ENCODE peak calls at places on chromosomes 1 and 21, in six cellular contexts. W is DMS153, S is H9, Y is hepatic stellate cell, Z is mesothelial cell of epicardium, E is lower leg skin. I is an unnamed sample.
A peak's percentile ranks its signal among the peaks of the same experiment; 100 is the strongest.

GRCh38 chr21:45256912-45257672 is 30.6 kb downstream of the POFUT2 start:
- DNase-seq in W (no peak), S (peak; percentile 16), Y (no peak), Z (no peak), E (peak; percentile 78), I (no peak)

GRCh38 chr1:181117648-181118449 is 29.3 kb downstream of the IER5 start:
- DNase-seq in W (peak; percentile 67), S (no peak), Y (no peak), Z (no peak), E (no peak), I (no peak)

GRCh38 chr21:36156815-36157670 is at the start of gene DOP1B:
- DNase-seq in W (no peak), S (no peak), Y (no peak), Z (no peak), E (peak; percentile 91), I (no peak)

GRCh38 chr21:16509466-16509865 is 779.7 kb downstream of the USP25 start:
- DNase-seq in W (no peak), S (no peak), Y (no peak), Z (no peak), E (no peak), I (no peak)

GRCh38 chr1:203408485-203409229 is 57.7 kb upstream of the FMOD start:
- DNase-seq in W (no peak), S (no peak), Y (peak; percentile 73), Z (no peak), E (peak; percentile 98), I (peak; percentile 82)

GRCh38 chr1:159952932-159953331 is 1.1 kb downstream of the SLAMF9 start:
- DNase-seq in W (no peak), S (peak; percentile 8), Y (no peak), Z (no peak), E (peak; percentile 15), I (no peak)

GRCh38 chr1:75198761-75199160 is 64.6 kb downstream of the LHX8 start:
- DNase-seq in W (no peak), S (no peak), Y (no peak), Z (no peak), E (no peak), I (no peak)

GRCh38 chr1:67683306-67683705 is 1.7 kb upstream of the GADD45A start:
- DNase-seq in W (no peak), S (no peak), Y (peak; percentile 47), Z (no peak), E (no peak), I (no peak)

GRCh38 chr1:84888753-84889152 is 4.3 kb downstream of the LPAR3 start:
- DNase-seq in W (no peak), S (no peak), Y (no peak), Z (no peak), E (no peak), I (no peak)

GRCh38 chr1:150683914-150684313 is 13.0 kb downstream of the GOLPH3L start:
- DNase-seq in W (no peak), S (no peak), Y (no peak), Z (no peak), E (no peak), I (no peak)

GRCh38 chr1:233459470-233459945 is 132.0 kb downstream of the MAP3K21 start:
- DNase-seq in W (no peak), S (no peak), Y (no peak), Z (no peak), E (no peak), I (no peak)

I was measured in COLO829.